ENCODE peak calls at places on chromosomes 3 and 15, in ten cellular contexts. V, S, Q, U, E, P, K, G, C and F are unnamed samples.

GRCh38 chr3:183959214-183959613 is 58.5 kb downstream of the ABCC5 start:
- DNase-seq in V (no peak), Q (no peak), K (no peak), C (no peak), E (peak; percentile 20), S (no peak), G (no peak), U (no peak), P (peak; percentile 18), F (no peak)

GRCh38 chr3:150762662-150763121 is 277 bp downstream of the SIAH2 start:
- DNase-seq in V (no peak), G (no peak), E (no peak), C (no peak), Q (no peak), P (peak; percentile 32), S (no peak), K (no peak), U (no peak), F (no peak)

GRCh38 chr3:52248816-52249547 is 3.4 kb downstream of the PPM1M start:
- DNase-seq in V (no peak), G (peak; percentile 79), P (no peak), S (peak; percentile 81), U (peak; percentile 38), K (no peak), Q (no peak), C (peak; percentile 41), E (no peak), F (no peak)

GRCh38 chr3:71064288-71064975 is 519.1 kb downstream of the FOXP1 start:
- DNase-seq in S (peak; percentile 74), E (peak; percentile 62), U (peak; percentile 76), K (no peak), C (peak; percentile 57), P (peak; percentile 33), Q (no peak), G (no peak), V (no peak), F (peak; percentile 39)

GRCh38 chr15:69869291-69869690 is 228.4 kb downstream of the TLE3 start:
- DNase-seq in V (no peak), G (no peak), E (no peak), P (no peak), Q (no peak), U (no peak), C (no peak), K (no peak), S (no peak), F (no peak)

GRCh38 chr3:115903843-115904242 is 280.5 kb downstream of the GAP43 start:
- DNase-seq in G (no peak), C (no peak), Q (no peak), P (no peak), U (no peak), E (no peak), V (no peak), S (no peak), K (no peak), F (no peak)

GRCh38 chr3:126316515-126316939 is 40.7 kb downstream of the KLF15 start:
- DNase-seq in E (no peak), U (no peak), S (peak; percentile 54), C (no peak), G (peak; percentile 65), P (no peak), V (no peak), Q (peak; percentile 57), K (no peak), F (no peak)

GRCh38 chr3:41716391-41716910 is 245.5 kb downstream of the ULK4 start:
- DNase-seq in U (peak; percentile 55), C (no peak), K (no peak), S (no peak), V (no peak), G (no peak), E (no peak), P (no peak), Q (no peak), F (no peak)

GRCh38 chr3:67947808-67948508 is 293.5 kb upstream of the SUCLG2 start:
- DNase-seq in P (no peak), U (no peak), C (no peak), Q (no peak), V (no peak), K (no peak), E (no peak), G (no peak), S (no peak), F (no peak)

GRCh38 chr3:155382396-155383042 is 89.0 kb upstream of the STRIT1 start:
- DNase-seq in U (peak; percentile 50), G (no peak), Q (peak; percentile 92), C (peak; percentile 82), K (no peak), S (peak; percentile 69), V (no peak), P (peak; percentile 72), E (peak; percentile 76), F (peak; percentile 48)

GRCh38 chr15:74622758-74623157 is 7.1 kb downstream of the CLK3 start:
- DNase-seq in U (no peak), S (no peak), E (no peak), P (no peak), Q (no peak), V (no peak), G (no peak), C (no peak), K (no peak), F (no peak)

GRCh38 chr3:46986782-46987484 is 7.5 kb downstream of the NBEAL2 start:
- DNase-seq in C (no peak), S (no peak), V (no peak), E (no peak), P (peak; percentile 96), K (no peak), G (no peak), Q (no peak), U (no peak), F (no peak)

GRCh38 chr15:90979582-90979981 is 14.8 kb downstream of the PRC1 start:
- DNase-seq in U (no peak), C (no peak), V (no peak), Q (no peak), K (no peak), E (no peak), S (no peak), G (no peak), P (no peak), F (no peak)

GRCh38 chr3:181176610-181177009 is 187.1 kb upstream of the DNAJC19 start:
- DNase-seq in V (no peak), E (peak; percentile 43), C (peak; percentile 79), G (peak; percentile 79), S (peak; percentile 74), Q (no peak), U (peak; percentile 79), K (peak; percentile 76), P (peak; percentile 4), F (peak; percentile 22)

GRCh38 chr15:44034334-44034733 is 160.7 kb downstream of the FRMD5 start:
- DNase-seq in V (no peak), G (no peak), Q (no peak), P (no peak), C (no peak), U (no peak), E (no peak), S (no peak), K (no peak), F (no peak)

GRCh38 chr3:58329922-58330413 is 2.7 kb upstream of the PXK start:
- DNase-seq in S (no peak), G (no peak), U (no peak), V (no peak), C (no peak), E (no peak), Q (no peak), P (no peak), K (no peak), F (no peak)
- TF ChIP-seq POLR2AphosphoS5 in S (no peak), G (no peak), U (no peak), V (no peak), C (no peak), E (no peak), Q (no peak), P (no peak), K (no peak), F (no peak)

GRCh38 chr3:158909870-158910269 is 108.0 kb downstream of the MFSD1 start:
- DNase-seq in V (no peak), G (no peak), P (no peak), E (no peak), U (no peak), C (no peak), K (no peak), S (no peak), Q (no peak), F (no peak)

GRCh38 chr3:158912621-158913020 is 110.8 kb downstream of the MFSD1 start:
- DNase-seq in C (no peak), P (no peak), U (no peak), S (no peak), Q (no peak), V (no peak), E (no peak), K (no peak), G (no peak), F (no peak)

GRCh38 chr3:158912188-158912587 is 110.3 kb downstream of the MFSD1 start:
- DNase-seq in V (no peak), P (peak; percentile 21), U (peak; percentile 4), Q (no peak), K (no peak), S (no peak), C (no peak), G (no peak), E (no peak), F (no peak)

GRCh38 chr3:158908187-158908762 is 106.4 kb downstream of the MFSD1 start:
- DNase-seq in K (no peak), V (no peak), P (no peak), Q (no peak), G (no peak), E (no peak), S (no peak), U (no peak), C (no peak), F (no peak)

GRCh38 chr3:158911586-158911985 is 109.7 kb downstream of the MFSD1 start:
- DNase-seq in U (no peak), P (no peak), G (no peak), K (no peak), C (no peak), V (no peak), Q (no peak), S (no peak), E (no peak), F (no peak)
- TF ChIP-seq POLR2AphosphoS5 in U (no peak), P (no peak), G (no peak), K (no peak), C (no peak), V (no peak), Q (no peak), S (no peak), E (no peak), F (no peak)

DNA sequence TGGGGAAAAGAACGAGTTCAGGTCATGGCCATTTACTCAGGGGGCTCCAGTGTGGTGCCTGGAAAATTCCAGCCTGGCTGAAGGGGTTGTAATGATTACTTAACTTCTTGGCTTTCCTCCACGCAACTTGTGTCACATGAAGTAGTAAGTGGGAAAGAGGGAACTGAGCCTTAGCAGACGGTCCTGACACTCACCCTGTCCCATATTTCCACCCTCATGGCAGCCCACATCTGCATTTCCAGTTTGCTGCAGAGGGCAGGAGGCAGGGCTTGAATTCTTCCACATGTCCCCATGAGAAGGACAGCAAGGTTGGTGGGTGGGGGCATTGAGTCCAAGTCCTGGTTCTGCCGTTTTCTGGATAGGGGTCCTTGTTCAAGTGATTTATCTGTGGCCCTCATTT is 7.8 kb upstream of the CAMP start:
- DNase-seq in P (no peak), V (no peak), E (peak; percentile 14), K (no peak), S (peak; percentile 80), U (no peak), Q (no peak), G (no peak), C (peak; percentile 33), F (peak; percentile 34)
- TF ChIP-seq POLR2AphosphoS5 in P (no peak), V (no peak), E (no peak), K (no peak), S (peak; percentile 20), U (no peak), Q (peak; percentile 2), G (no peak), C (peak; percentile 30), F (peak; percentile 40)

GRCh38 chr3:123314409-123315270 is 112.9 kb downstream of the SEC22A start:
- DNase-seq in C (no peak), K (no peak), G (no peak), U (no peak), P (no peak), Q (no peak), S (no peak), V (no peak), E (no peak), F (no peak)
- TF ChIP-seq POLR2AphosphoS5 in C (no peak), K (no peak), G (no peak), U (no peak), P (no peak), Q (no peak), S (no peak), V (no peak), E (no peak), F (no peak)